ENCODE peak calls at places on chromosome 6, in seven cellular contexts. One of them, this sample, is unnamed.
A peak's percentile ranks its signal among the peaks of the same experiment; 100 is the strongest.

GRCh38 chr6:150567823-150568383 is 31.8 kb upstream of the PLEKHG1 start:
- DNase-seq in fibroblast of lung: no peak
- DNase-seq in left ventricle myocardium inferior: peak; percentile 53
- DNase-seq in B cell: no peak
- DNase-seq in mucosa of descending colon: no peak
- DNase-seq in RWPE1: no peak
- DNase-seq in GM10248: no peak
- DNase-seq in this sample: no peak

GRCh38 chr6:116280161-116280959 is 630 bp upstream of the TSPYL1 start:
- DNase-seq in fibroblast of lung: peak; percentile 19
- DNase-seq in B cell: peak; percentile 23
- DNase-seq in GM10248: no peak
- DNase-seq in mucosa of descending colon: no peak
- DNase-seq in left ventricle myocardium inferior: no peak
- DNase-seq in RWPE1: no peak
- DNase-seq in this sample: no peak

GRCh38 chr6:14639983-14640599 is 522.5 kb downstream of the CD83 start:
- DNase-seq in GM10248: no peak
- DNase-seq in B cell: no peak
- DNase-seq in fibroblast of lung: no peak
- DNase-seq in mucosa of descending colon: no peak
- DNase-seq in left ventricle myocardium inferior: no peak
- DNase-seq in RWPE1: no peak
- DNase-seq in this sample: no peak

GRCh38 chr6:69650703-69651102 is 146.1 kb downstream of the LMBRD1 start:
- DNase-seq in mucosa of descending colon: no peak
- DNase-seq in GM10248: no peak
- DNase-seq in B cell: no peak
- DNase-seq in RWPE1: no peak
- DNase-seq in fibroblast of lung: no peak
- DNase-seq in left ventricle myocardium inferior: no peak
- DNase-seq in this sample: no peak

GRCh38 chr6:84137051-84137375 is 90.4 kb downstream of the CEP162 start:
- DNase-seq in B cell: no peak
- DNase-seq in RWPE1: no peak
- DNase-seq in GM10248: no peak
- DNase-seq in left ventricle myocardium inferior: no peak
- DNase-seq in fibroblast of lung: peak; percentile 88
- DNase-seq in mucosa of descending colon: no peak
- DNase-seq in this sample: no peak

GRCh38 chr6:151254451-151255081 is 14.8 kb downstream of the AKAP12 start:
- DNase-seq in left ventricle myocardium inferior: no peak
- DNase-seq in mucosa of descending colon: no peak
- DNase-seq in B cell: no peak
- DNase-seq in RWPE1: no peak
- DNase-seq in fibroblast of lung: peak; percentile 35
- DNase-seq in GM10248: no peak
- DNase-seq in this sample: no peak

GRCh38 chr6:36444470-36444869 is 1.7 kb downstream of the KCTD20 start:
- DNase-seq in mucosa of descending colon: no peak
- DNase-seq in fibroblast of lung: peak; percentile 81
- DNase-seq in B cell: no peak
- DNase-seq in RWPE1: peak; percentile 31
- DNase-seq in left ventricle myocardium inferior: no peak
- DNase-seq in GM10248: no peak
- DNase-seq in this sample: no peak

GRCh38 chr6:134614606-134615485 is 296.9 kb upstream of the SGK1 start:
- DNase-seq in GM10248: no peak
- DNase-seq in mucosa of descending colon: no peak
- DNase-seq in fibroblast of lung: peak; percentile 78
- DNase-seq in left ventricle myocardium inferior: no peak
- DNase-seq in B cell: no peak
- DNase-seq in RWPE1: no peak
- DNase-seq in this sample: no peak

GRCh38 chr6:163335671-163336545 is 78.6 kb upstream of the QKI start:
- DNase-seq in B cell: no peak
- DNase-seq in mucosa of descending colon: no peak
- DNase-seq in fibroblast of lung: peak; percentile 35
- DNase-seq in GM10248: no peak
- DNase-seq in RWPE1: no peak
- DNase-seq in left ventricle myocardium inferior: peak; percentile 88
- DNase-seq in this sample: no peak

GRCh38 chr6:91653324-91653723 is 1066.5 kb upstream of the MAP3K7 start:
- DNase-seq in mucosa of descending colon: no peak
- DNase-seq in RWPE1: no peak
- DNase-seq in B cell: no peak
- DNase-seq in GM10248: no peak
- DNase-seq in left ventricle myocardium inferior: no peak
- DNase-seq in fibroblast of lung: no peak
- DNase-seq in this sample: no peak

GRCh38 chr6:137631323-137631722 is 137.1 kb upstream of the OLIG3 start:
- DNase-seq in B cell: no peak
- DNase-seq in RWPE1: no peak
- DNase-seq in mucosa of descending colon: no peak
- DNase-seq in fibroblast of lung: no peak
- DNase-seq in left ventricle myocardium inferior: no peak
- DNase-seq in GM10248: no peak
- DNase-seq in this sample: no peak

GRCh38 chr6:156775717-156776116 is 1.5 kb upstream of the ARID1B start:
- DNase-seq in B cell: no peak
- DNase-seq in RWPE1: no peak
- DNase-seq in fibroblast of lung: no peak
- DNase-seq in left ventricle myocardium inferior: no peak
- DNase-seq in mucosa of descending colon: no peak
- DNase-seq in GM10248: no peak
- DNase-seq in this sample: no peak

GRCh38 chr6:74415056-74415455 is 719.1 kb downstream of the CD109 start:
- DNase-seq in B cell: no peak
- DNase-seq in RWPE1: no peak
- DNase-seq in left ventricle myocardium inferior: no peak
- DNase-seq in mucosa of descending colon: no peak
- DNase-seq in GM10248: no peak
- DNase-seq in fibroblast of lung: peak; percentile 40
- DNase-seq in this sample: no peak

GRCh38 chr6:101541873-101542272 is 148.4 kb downstream of the GRIK2 start:
- DNase-seq in GM10248: no peak
- DNase-seq in mucosa of descending colon: no peak
- DNase-seq in B cell: no peak
- DNase-seq in RWPE1: no peak
- DNase-seq in fibroblast of lung: no peak
- DNase-seq in left ventricle myocardium inferior: no peak
- DNase-seq in this sample: no peak

GRCh38 chr6:157613011-157613522 is 210.0 kb upstream of the SNX9 start:
- DNase-seq in left ventricle myocardium inferior: no peak
- DNase-seq in RWPE1: peak; percentile 92
- DNase-seq in mucosa of descending colon: no peak
- DNase-seq in fibroblast of lung: peak; percentile 97
- DNase-seq in GM10248: no peak
- DNase-seq in B cell: no peak
- DNase-seq in this sample: no peak

GRCh38 chr6:47471911-47472310 is 5.7 kb upstream of the CD2AP start:
- DNase-seq in B cell: no peak
- DNase-seq in fibroblast of lung: no peak
- DNase-seq in left ventricle myocardium inferior: no peak
- DNase-seq in GM10248: no peak
- DNase-seq in mucosa of descending colon: no peak
- DNase-seq in RWPE1: no peak
- DNase-seq in this sample: no peak

GRCh38 chr6:36319436-36319762 is 17.3 kb downstream of the BNIP5 start:
- DNase-seq in left ventricle myocardium inferior: no peak
- DNase-seq in GM10248: no peak
- DNase-seq in fibroblast of lung: no peak
- DNase-seq in mucosa of descending colon: peak; percentile 87
- DNase-seq in B cell: no peak
- DNase-seq in RWPE1: no peak
- DNase-seq in this sample: no peak

GRCh38 chr6:146277142-146277541 is 248.3 kb downstream of the GRM1 start:
- DNase-seq in fibroblast of lung: no peak
- DNase-seq in RWPE1: no peak
- DNase-seq in B cell: no peak
- DNase-seq in mucosa of descending colon: no peak
- DNase-seq in GM10248: no peak
- DNase-seq in left ventricle myocardium inferior: no peak
- DNase-seq in this sample: no peak

GRCh38 chr6:89589297-89590074 is 49.1 kb downstream of the LYRM2 start:
- DNase-seq in left ventricle myocardium inferior: no peak
- DNase-seq in mucosa of descending colon: no peak
- DNase-seq in fibroblast of lung: no peak
- DNase-seq in RWPE1: no peak
- DNase-seq in GM10248: no peak
- DNase-seq in B cell: no peak
- DNase-seq in this sample: no peak

GRCh38 chr6:157993076-157993475 is 11.4 kb downstream of the SYNJ2 start:
- DNase-seq in mucosa of descending colon: no peak
- DNase-seq in RWPE1: no peak
- DNase-seq in B cell: no peak
- DNase-seq in GM10248: no peak
- DNase-seq in left ventricle myocardium inferior: no peak
- DNase-seq in fibroblast of lung: peak; percentile 32
- DNase-seq in this sample: no peak

GRCh38 chr6:46541556-46541955 is 50.3 kb upstream of the RCAN2 start:
- DNase-seq in GM10248: no peak
- DNase-seq in mucosa of descending colon: no peak
- DNase-seq in fibroblast of lung: no peak
- DNase-seq in RWPE1: no peak
- DNase-seq in left ventricle myocardium inferior: no peak
- DNase-seq in B cell: no peak
- DNase-seq in this sample: no peak

GRCh38 chr6:135158397-135158796 is 22.7 kb upstream of the MYB start:
- DNase-seq in GM10248: no peak
- DNase-seq in fibroblast of lung: no peak
- DNase-seq in left ventricle myocardium inferior: no peak
- DNase-seq in RWPE1: no peak
- DNase-seq in mucosa of descending colon: no peak
- DNase-seq in B cell: no peak
- DNase-seq in this sample: no peak

GRCh38 chr6:33840064-33840926 is 36.5 kb upstream of the MLN start:
- DNase-seq in GM10248: peak; percentile 71
- DNase-seq in left ventricle myocardium inferior: no peak
- DNase-seq in mucosa of descending colon: peak; percentile 20
- DNase-seq in RWPE1: peak; percentile 94
- DNase-seq in B cell: no peak
- DNase-seq in fibroblast of lung: peak; percentile 92
- DNase-seq in this sample: no peak

GRCh38 chr6:85612690-85613474 is 19.2 kb upstream of the SNX14 start:
- DNase-seq in RWPE1: no peak
- DNase-seq in left ventricle myocardium inferior: no peak
- DNase-seq in B cell: no peak
- DNase-seq in GM10248: no peak
- DNase-seq in mucosa of descending colon: no peak
- DNase-seq in fibroblast of lung: no peak
- DNase-seq in this sample: no peak

GRCh38 chr6:85614780-85615179 is 21.1 kb upstream of the SNX14 start:
- DNase-seq in GM10248: no peak
- DNase-seq in left ventricle myocardium inferior: no peak
- DNase-seq in fibroblast of lung: no peak
- DNase-seq in RWPE1: no peak
- DNase-seq in mucosa of descending colon: no peak
- DNase-seq in B cell: no peak
- DNase-seq in this sample: no peak

DNA sequence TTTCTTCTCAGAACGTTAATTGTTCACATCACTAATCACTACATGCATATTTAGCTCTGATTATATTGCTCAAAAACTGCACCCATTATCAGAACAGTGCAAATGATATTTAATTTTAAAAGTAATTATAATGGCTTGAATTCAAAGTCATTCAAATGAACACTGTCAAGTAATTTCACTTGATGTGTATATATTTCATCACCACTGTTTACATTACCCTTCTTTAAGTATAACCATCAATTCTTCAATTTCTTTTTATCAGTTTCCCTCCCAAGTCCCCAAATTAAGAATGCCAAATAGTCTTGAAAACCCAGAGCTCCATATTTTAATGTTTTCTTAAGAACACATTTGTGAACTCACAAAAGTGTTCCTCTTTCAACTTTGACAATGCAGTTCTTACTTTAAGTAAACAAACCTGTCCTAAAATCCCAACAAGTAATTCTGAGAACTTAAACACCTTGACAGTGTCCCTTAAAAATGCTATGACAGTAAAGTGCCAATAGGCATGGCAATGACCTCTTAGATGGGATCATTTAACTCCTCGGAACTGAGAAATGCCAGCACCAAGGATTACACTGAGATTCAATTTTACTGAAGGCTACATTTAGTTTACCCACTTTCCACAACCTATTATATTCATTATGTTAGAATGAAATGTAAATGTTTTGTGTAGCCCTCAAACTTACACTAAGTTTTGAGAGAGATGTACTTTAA is 16.7 kb upstream of the SNX14 start:
- DNase-seq in left ventricle myocardium inferior: no peak
- DNase-seq in RWPE1: no peak
- DNase-seq in fibroblast of lung: no peak
- DNase-seq in GM10248: no peak
- DNase-seq in B cell: no peak
- DNase-seq in mucosa of descending colon: no peak
- DNase-seq in this sample: no peak
- TF ChIP-seq CTCF in left ventricle myocardium inferior: no peak
- TF ChIP-seq CTCF in RWPE1: no peak
- TF ChIP-seq CTCF in fibroblast of lung: no peak
- TF ChIP-seq CTCF in GM10248: no peak
- TF ChIP-seq CTCF in B cell: no peak
- TF ChIP-seq CTCF in mucosa of descending colon: no peak
- TF ChIP-seq CTCF in this sample: no peak

DNA sequence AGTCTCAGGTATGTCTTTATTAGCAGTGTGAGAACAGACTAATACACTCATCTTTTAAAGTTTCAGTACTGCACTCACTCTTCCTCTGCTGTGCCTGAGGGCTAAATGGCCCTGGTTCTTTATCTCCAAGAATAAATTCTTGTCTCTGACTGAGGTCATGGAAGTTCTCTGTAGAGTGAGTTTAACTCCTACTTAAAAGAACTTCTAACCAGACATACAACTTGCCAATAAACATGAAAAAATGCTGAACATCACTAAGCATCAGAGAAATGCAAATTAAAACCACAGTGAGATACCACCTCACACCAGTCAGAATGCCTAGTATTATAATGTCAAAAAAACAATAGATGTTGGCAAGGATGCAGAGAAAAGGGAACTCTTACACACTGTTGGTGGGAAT is 73.6 kb downstream of the ADAT2 start:
- DNase-seq in mucosa of descending colon: no peak
- DNase-seq in RWPE1: no peak
- DNase-seq in left ventricle myocardium inferior: no peak
- DNase-seq in fibroblast of lung: no peak
- DNase-seq in GM10248: no peak
- DNase-seq in B cell: no peak
- DNase-seq in this sample: no peak
- TF ChIP-seq CTCF in mucosa of descending colon: no peak
- TF ChIP-seq CTCF in RWPE1: no peak
- TF ChIP-seq CTCF in left ventricle myocardium inferior: no peak
- TF ChIP-seq CTCF in fibroblast of lung: no peak
- TF ChIP-seq CTCF in GM10248: no peak
- TF ChIP-seq CTCF in B cell: no peak
- TF ChIP-seq CTCF in this sample: no peak

GRCh38 chr6:108446629-108447150 is 114.0 kb upstream of the FOXO3 start:
- DNase-seq in left ventricle myocardium inferior: no peak
- DNase-seq in GM10248: no peak
- DNase-seq in mucosa of descending colon: no peak
- DNase-seq in B cell: no peak
- DNase-seq in RWPE1: no peak
- DNase-seq in fibroblast of lung: no peak
- DNase-seq in this sample: no peak
- TF ChIP-seq CTCF in left ventricle myocardium inferior: no peak
- TF ChIP-seq CTCF in GM10248: no peak
- TF ChIP-seq CTCF in mucosa of descending colon: no peak
- TF ChIP-seq CTCF in B cell: no peak
- TF ChIP-seq CTCF in RWPE1: no peak
- TF ChIP-seq CTCF in fibroblast of lung: no peak
- TF ChIP-seq CTCF in this sample: no peak

GRCh38 chr6:143374014-143374413 is 76.5 kb downstream of the ADAT2 start:
- DNase-seq in left ventricle myocardium inferior: no peak
- DNase-seq in GM10248: no peak
- DNase-seq in RWPE1: no peak
- DNase-seq in fibroblast of lung: no peak
- DNase-seq in mucosa of descending colon: no peak
- DNase-seq in B cell: no peak
- DNase-seq in this sample: no peak
- TF ChIP-seq CTCF in left ventricle myocardium inferior: no peak
- TF ChIP-seq CTCF in GM10248: peak; percentile 35
- TF ChIP-seq CTCF in RWPE1: no peak
- TF ChIP-seq CTCF in fibroblast of lung: no peak
- TF ChIP-seq CTCF in mucosa of descending colon: no peak
- TF ChIP-seq CTCF in B cell: no peak
- TF ChIP-seq CTCF in this sample: no peak